ENCODE peak calls at places on chromosome 9, in five cellular contexts. G is activated T-helper 1 cell treated with Interleukin-2 at 50 U/mL for 16 hours; U is aorta; E is suprapubic skin; X is activated CD4-positive, alpha-beta T cell treated with anti-CD3 and anti-CD28 coated beads, Interleukin-2, amount 10 ng/mL, durations not matched to agents 7 days and 5 days. W is an unnamed sample.

GRCh38 chr9:79390077-79390673 is 181.6 kb upstream of the TLE4 start:
- DNase-seq in X (no peak), G (no peak), E (no peak), U (no peak), W (no peak)

GRCh38 chr9:97425336-97425991 is 13.6 kb downstream of the TDRD7 start:
- DNase-seq in U (no peak), X (no peak), G (no peak), E (no peak), W (no peak)

GRCh38 chr9:107872457-107873192 is 383.1 kb upstream of the KLF4 start:
- DNase-seq in U (no peak), X (no peak), E (no peak), G (no peak), W (no peak)

GRCh38 chr9:106886111-106887046 is 23.4 kb downstream of the ZNF462 start:
- DNase-seq in G (no peak), E (no peak), X (no peak), U (no peak), W (no peak)

GRCh38 chr9:109745335-109746283 is 34.4 kb upstream of the PALM2AKAP2 start:
- DNase-seq in U (peak), X (no peak), G (no peak), E (no peak), W (no peak)

GRCh38 chr9:134730011-134730760 is 88.6 kb downstream of the COL5A1 start:
- DNase-seq in U (no peak), X (no peak), E (no peak), G (no peak), W (no peak)

GRCh38 chr9:83280259-83280658 is 217.3 kb upstream of the RASEF start:
- DNase-seq in G (no peak), X (no peak), E (no peak), U (no peak), W (no peak)

GRCh38 chr9:93612796-93613154 is 36.4 kb downstream of the PHF2 start:
- DNase-seq in X (no peak), E (no peak), G (no peak), U (peak), W (no peak)

GRCh38 chr9:125540497-125540896 is 166.5 kb downstream of the MAPKAP1 start:
- DNase-seq in E (no peak), U (no peak), G (no peak), X (no peak), W (no peak)

GRCh38 chr9:36625006-36625600 is 52.4 kb downstream of the MELK start:
- DNase-seq in G (no peak), X (no peak), U (peak), E (no peak), W (no peak)

GRCh38 chr9:86714976-86715375 is 232.3 kb downstream of the GAS1 start:
- DNase-seq in E (no peak), G (no peak), U (no peak), X (no peak), W (no peak)

GRCh38 chr9:12740845-12741244 is 34.0 kb upstream of the LURAP1L start:
- DNase-seq in E (no peak), X (no peak), U (no peak), G (no peak), W (no peak)

GRCh38 chr9:73701415-73702057 is 549.9 kb downstream of the ANXA1 start:
- DNase-seq in X (no peak), U (no peak), G (no peak), E (no peak), W (no peak)

GRCh38 chr9:90379771-90380170 is 262.9 kb downstream of the DIRAS2 start:
- DNase-seq in X (no peak), U (no peak), G (no peak), E (no peak), W (no peak)

GRCh38 chr9:34252016-34252415 is 73.2 kb downstream of the UBAP1 start:
- DNase-seq in G (no peak), X (no peak), E (no peak), U (no peak), W (no peak)

GRCh38 chr9:124262596-124263045 is 4.9 kb downstream of the NEK6 start:
- DNase-seq in X (no peak), G (no peak), U (no peak), E (no peak), W (no peak)

GRCh38 chr9:76691761-76692313 is 72.4 kb upstream of the PCA3 start:
- DNase-seq in U (no peak), E (no peak), X (no peak), G (no peak), W (no peak)

GRCh38 chr9:38445154-38446043 is 21.1 kb upstream of the IGFBPL1 start:
- DNase-seq in X (no peak), U (no peak), G (no peak), E (no peak), W (no peak)

GRCh38 chr9:97979778-97980478 is 3.2 kb upstream of the ANP32B start:
- DNase-seq in U (no peak), G (no peak), X (no peak), E (no peak), W (no peak)

GRCh38 chr9:124145903-124146575 is 111.7 kb upstream of the NEK6 start:
- DNase-seq in X (no peak), U (no peak), G (no peak), E (no peak), W (no peak)

GRCh38 chr9:72193478-72193881 is 44.2 kb downstream of the GDA start:
- DNase-seq in U (no peak), G (no peak), E (no peak), X (no peak), W (no peak)

GRCh38 chr9:125515281-125515680 is 191.7 kb downstream of the MAPKAP1 start:
- DNase-seq in X (no peak), U (no peak), E (no peak), G (no peak), W (no peak)

GRCh38 chr9:76438841-76439588 is 20.0 kb upstream of the GCNT1 start:
- DNase-seq in U (no peak), E (no peak), X (no peak), G (no peak), W (no peak)

W was measured in esophagus squamous epithelium.